ENCODE peak calls at places on chromosome 19, in eight cellular contexts. One of them, this sample, is unnamed.

GRCh38 chr19:8050274-8051096 is 2.1 kb upstream of the CCL25 start:
- DNase-seq in non-pigmented ciliary epithelial cell: peak; percentile 18
- DNase-seq in cardiac fibroblast: peak; percentile 68
- DNase-seq in posterior vena cava: peak; percentile 96
- DNase-seq in IMR-90: peak; percentile 55
- DNase-seq in mesendoderm: peak; percentile 99
- DNase-seq in HTR-8/SVneo: peak; percentile 69
- DNase-seq in neural progenitor cell: peak; percentile 99
- DNase-seq in this sample: peak; percentile 25

GRCh38 chr19:18961767-18962423 is 20.9 kb upstream of the HOMER3 start:
- DNase-seq in mesendoderm: peak; percentile 82
- DNase-seq in neural progenitor cell: peak; percentile 85
- DNase-seq in non-pigmented ciliary epithelial cell: no peak
- DNase-seq in cardiac fibroblast: no peak
- DNase-seq in posterior vena cava: no peak
- DNase-seq in HTR-8/SVneo: no peak
- DNase-seq in IMR-90: no peak
- DNase-seq in this sample: no peak

GRCh38 chr19:13215572-13216380 is 65.6 kb downstream of the IER2 start:
- DNase-seq in mesendoderm: no peak
- DNase-seq in cardiac fibroblast: peak; percentile 45
- DNase-seq in IMR-90: no peak
- DNase-seq in HTR-8/SVneo: peak; percentile 48
- DNase-seq in non-pigmented ciliary epithelial cell: no peak
- DNase-seq in neural progenitor cell: no peak
- DNase-seq in posterior vena cava: no peak
- DNase-seq in this sample: no peak

GRCh38 chr19:42280761-42281174 is 11.7 kb downstream of the CIC start:
- DNase-seq in neural progenitor cell: peak; percentile 51
- DNase-seq in mesendoderm: peak; percentile 45
- DNase-seq in cardiac fibroblast: peak; percentile 15
- DNase-seq in HTR-8/SVneo: no peak
- DNase-seq in posterior vena cava: peak; percentile 90
- DNase-seq in non-pigmented ciliary epithelial cell: no peak
- DNase-seq in IMR-90: peak; percentile 17
- DNase-seq in this sample: no peak

GRCh38 chr19:43777163-43777700 is 3.5 kb downstream of the KCNN4 start:
- DNase-seq in cardiac fibroblast: peak; percentile 35
- DNase-seq in mesendoderm: no peak
- DNase-seq in posterior vena cava: no peak
- DNase-seq in non-pigmented ciliary epithelial cell: no peak
- DNase-seq in HTR-8/SVneo: peak; percentile 76
- DNase-seq in neural progenitor cell: no peak
- DNase-seq in IMR-90: peak; percentile 36
- DNase-seq in this sample: no peak

GRCh38 chr19:49272204-49272603 is 52.8 kb downstream of the SLC6A16 start:
- DNase-seq in cardiac fibroblast: peak; percentile 71
- DNase-seq in neural progenitor cell: no peak
- DNase-seq in mesendoderm: no peak
- DNase-seq in IMR-90: peak; percentile 57
- DNase-seq in non-pigmented ciliary epithelial cell: peak; percentile 55
- DNase-seq in posterior vena cava: no peak
- DNase-seq in HTR-8/SVneo: peak; percentile 36
- DNase-seq in this sample: peak; percentile 37

GRCh38 chr19:41682437-41682836 is 5.6 kb downstream of the CEACAM7 start:
- DNase-seq in posterior vena cava: no peak
- DNase-seq in non-pigmented ciliary epithelial cell: no peak
- DNase-seq in HTR-8/SVneo: no peak
- DNase-seq in IMR-90: no peak
- DNase-seq in cardiac fibroblast: no peak
- DNase-seq in neural progenitor cell: no peak
- DNase-seq in mesendoderm: no peak
- DNase-seq in this sample: no peak

GRCh38 chr19:16073988-16074387 is 2.3 kb upstream of the TPM4 start:
- DNase-seq in mesendoderm: no peak
- DNase-seq in cardiac fibroblast: peak; percentile 19
- DNase-seq in non-pigmented ciliary epithelial cell: no peak
- DNase-seq in HTR-8/SVneo: no peak
- DNase-seq in neural progenitor cell: no peak
- DNase-seq in IMR-90: no peak
- DNase-seq in posterior vena cava: no peak
- DNase-seq in this sample: no peak

GRCh38 chr19:29805026-29805925 is 6.5 kb upstream of the CCNE1 start:
- DNase-seq in non-pigmented ciliary epithelial cell: no peak
- DNase-seq in HTR-8/SVneo: no peak
- DNase-seq in posterior vena cava: no peak
- DNase-seq in IMR-90: peak; percentile 10
- DNase-seq in mesendoderm: no peak
- DNase-seq in neural progenitor cell: no peak
- DNase-seq in cardiac fibroblast: peak; percentile 49
- DNase-seq in this sample: no peak

This sample was measured in skeletal muscle cell.